ENCODE peak calls at places on chromosomes 2 and 18, in six cellular contexts. G is hypothalamus, K is T-helper 2 cell, X is GM12865, I is GM12891, R is cardiac muscle cell. P is an unnamed sample.

GRCh38 chr2:174122185-174122584 is 126.1 kb downstream of the OLA1 start:
- DNase-seq in G (no peak), K (no peak), X (no peak), I (no peak), R (no peak), P (peak; percentile 5)

GRCh38 chr2:234577191-234577590 is 80.3 kb upstream of the ARL4C start:
- DNase-seq in G (no peak), K (no peak), X (no peak), I (no peak), R (no peak), P (no peak)

GRCh38 chr18:8696749-8697211 is 8.6 kb upstream of the MTCL1 start:
- DNase-seq in G (peak; percentile 47), K (peak; percentile 61), X (peak; percentile 59), I (peak; percentile 59), R (peak; percentile 61), P (peak; percentile 65)

GRCh38 chr2:138997849-138998517 is 217.8 kb upstream of the NXPH2 start:
- DNase-seq in G (no peak), K (no peak), X (no peak), I (no peak), R (peak; percentile 1), P (no peak)

GRCh38 chr2:221943078-221943810 is 355.6 kb downstream of the PAX3 start:
- DNase-seq in G (peak; percentile 11), K (no peak), X (no peak), I (no peak), R (no peak), P (peak; percentile 1)

GRCh38 chr2:46547223-46548102 is 68.1 kb downstream of the TMEM247 start:
- DNase-seq in G (no peak), K (no peak), X (no peak), I (no peak), R (no peak), P (no peak)

GRCh38 chr18:50665015-50665414 is 105.1 kb downstream of the MAPK4 start:
- DNase-seq in G (no peak), K (no peak), X (no peak), I (no peak), R (no peak), P (no peak)

GRCh38 chr2:117359266-117359970 is 455.1 kb upstream of the DDX18 start:
- DNase-seq in G (no peak), K (no peak), X (no peak), I (no peak), R (no peak), P (no peak)

GRCh38 chr2:23606968-23607367 is 222.0 kb downstream of the KLHL29 start:
- DNase-seq in G (no peak), K (no peak), X (no peak), I (no peak), R (peak; percentile 48), P (peak; percentile 10)

GRCh38 chr2:239249048-239249447 is 151.8 kb downstream of the HDAC4 start:
- DNase-seq in G (no peak), K (no peak), X (no peak), I (no peak), R (no peak), P (no peak)

GRCh38 chr2:25228848-25229674 is 60.7 kb upstream of the POMC start:
- DNase-seq in G (peak; percentile 56), K (no peak), X (peak; percentile 69), I (peak; percentile 61), R (peak; percentile 86), P (peak; percentile 73)

GRCh38 chr2:163756588-163756987 is 20.8 kb upstream of the FIGN start:
- DNase-seq in G (no peak), K (no peak), X (no peak), I (no peak), R (peak; percentile 16), P (no peak)

GRCh38 chr18:36402765-36403396 is 105.4 kb downstream of the FHOD3 start:
- DNase-seq in G (peak; percentile 9), K (no peak), X (peak; percentile 33), I (no peak), R (peak; percentile 94), P (no peak)

GRCh38 chr2:21135585-21135984 is 11.8 kb downstream of the TDRD15 start:
- DNase-seq in G (no peak), K (no peak), X (no peak), I (no peak), R (no peak), P (no peak)

GRCh38 chr2:138113871-138114525 is 149.7 kb downstream of the HNMT start:
- DNase-seq in G (no peak), K (no peak), X (no peak), I (no peak), R (peak; percentile 86), P (peak; percentile 29)

GRCh38 chr2:119901013-119901412 is 111.9 kb upstream of the EPB41L5 start:
- DNase-seq in G (no peak), K (no peak), X (no peak), I (no peak), R (no peak), P (no peak)

GRCh38 chr2:147385600-147385999 is 459.2 kb upstream of the ACVR2A start:
- DNase-seq in G (no peak), K (no peak), X (no peak), I (no peak), R (no peak), P (no peak)

GRCh38 chr2:240429872-240430491 is 5.5 kb upstream of the GPC1 start:
- DNase-seq in G (no peak), K (no peak), X (no peak), I (no peak), R (no peak), P (no peak)

GRCh38 chr2:127735537-127736399 is 34.5 kb downstream of the SFT2D3 start:
- DNase-seq in G (no peak), K (no peak), X (no peak), I (no peak), R (no peak), P (no peak)

GRCh38 chr2:127047716-127048617 is 59.0 kb downstream of the BIN1 start:
- DNase-seq in G (no peak), K (no peak), X (no peak), I (no peak), R (no peak), P (no peak)

P was measured in fibroblast of villous mesenchyme.